ENCODE peak calls at places on chromosomes 2 and 18, in seven cellular contexts. Y is hepatocyte, S is MM.1S, R is PC-9, P is fibroblast of lung, N is H1, X is GM23248. M is an unnamed sample.

GRCh38 chr2:206876176-206876575 is 63.1 kb upstream of the CPO start:
- DNase-seq in Y (no peak), S (no peak), R (no peak), P (no peak), N (no peak), X (no peak), M (no peak)

GRCh38 chr2:164840458-164840929 is 1.1 kb downstream of the COBLL1 start:
- DNase-seq in Y (peak), S (peak), R (peak), P (peak), N (no peak), X (peak), M (no peak)

GRCh38 chr18:48600746-48601090 is 61.9 kb downstream of the CTIF start:
- DNase-seq in Y (no peak), S (no peak), R (peak), P (peak), N (no peak), X (peak), M (peak)

GRCh38 chr18:76823574-76823973 is 1.2 kb downstream of the ZNF236 start:
- DNase-seq in Y (peak), S (no peak), R (no peak), P (peak), N (no peak), X (peak), M (peak)

GRCh38 chr18:2912357-2913299 is 65.8 kb downstream of the EMILIN2 start:
- DNase-seq in Y (no peak), S (no peak), R (no peak), P (no peak), N (no peak), X (no peak), M (no peak)

GRCh38 chr2:232229917-232230310 is 148.6 kb upstream of the ALPP start:
- DNase-seq in Y (no peak), S (no peak), R (no peak), P (peak), N (no peak), X (peak), M (peak)

GRCh38 chr2:236831698-236832097 is 254.0 kb upstream of the COPS8 start:
- DNase-seq in Y (no peak), S (no peak), R (no peak), P (no peak), N (no peak), X (no peak), M (no peak)

GRCh38 chr2:50885948-50886347 is 146.0 kb downstream of the NRXN1 start:
- DNase-seq in Y (no peak), S (peak), R (no peak), P (no peak), N (no peak), X (no peak), M (no peak)

GRCh38 chr18:13415736-13416135 is 197.2 kb downstream of the LDLRAD4 start:
- DNase-seq in Y (no peak), S (no peak), R (no peak), P (no peak), N (no peak), X (no peak), M (no peak)

GRCh38 chr2:109448946-109449788 is 164.6 kb downstream of the SEPTIN10 start:
- DNase-seq in Y (no peak), S (no peak), R (peak), P (peak), N (no peak), X (no peak), M (peak)

GRCh38 chr2:64338910-64339500 is 115.0 kb upstream of the LGALSL start:
- DNase-seq in Y (no peak), S (no peak), R (peak), P (peak), N (no peak), X (no peak), M (peak)

GRCh38 chr18:29501952-29502351 is 1325.0 kb upstream of the CDH2 start:
- DNase-seq in Y (no peak), S (no peak), R (no peak), P (peak), N (no peak), X (peak), M (peak)

GRCh38 chr2:120108049-120108448 is 95.2 kb downstream of the EPB41L5 start:
- DNase-seq in Y (peak), S (no peak), R (peak), P (peak), N (no peak), X (peak), M (peak)

GRCh38 chr18:75157359-75157758 is 51.6 kb downstream of the PTGR3 start:
- DNase-seq in Y (no peak), S (no peak), R (no peak), P (no peak), N (no peak), X (no peak), M (no peak)

GRCh38 chr2:43114210-43114609 is 112.2 kb downstream of the ZFP36L2 start:
- DNase-seq in Y (no peak), S (no peak), R (peak), P (peak), N (no peak), X (no peak), M (peak)

GRCh38 chr18:10490401-10491289 is 35.2 kb upstream of the NAPG start:
- DNase-seq in Y (peak), S (peak), R (peak), P (no peak), N (no peak), X (no peak), M (no peak)

GRCh38 chr2:38446418-38446817 is 69.3 kb upstream of the ATL2 start:
- DNase-seq in Y (no peak), S (no peak), R (no peak), P (no peak), N (no peak), X (no peak), M (no peak)

GRCh38 chr2:72995420-72996151 is 75.9 kb downstream of the SFXN5 start:
- DNase-seq in Y (no peak), S (no peak), R (no peak), P (no peak), N (no peak), X (no peak), M (no peak)

GRCh38 chr2:67835266-67835665 is 227.5 kb downstream of the C1D start:
- DNase-seq in Y (no peak), S (no peak), R (no peak), P (no peak), N (no peak), X (no peak), M (no peak)

GRCh38 chr2:62112192-62112591 is 83.7 kb upstream of the B3GNT2 start:
- DNase-seq in Y (peak), S (no peak), R (no peak), P (no peak), N (no peak), X (peak), M (no peak)

GRCh38 chr2:30346475-30347169 is 100.4 kb upstream of the LCLAT1 start:
- DNase-seq in Y (peak), S (no peak), R (no peak), P (peak), N (peak), X (peak), M (peak)

GRCh38 chr2:235780410-235780809 is 286.6 kb downstream of the AGAP1 start:
- DNase-seq in Y (no peak), S (no peak), R (no peak), P (no peak), N (no peak), X (no peak), M (no peak)

GRCh38 chr2:190626656-190627055 is 22.2 kb upstream of the NAB1 start:
- DNase-seq in Y (no peak), S (no peak), R (no peak), P (no peak), N (no peak), X (peak), M (no peak)

GRCh38 chr18:55228191-55228590 is 268.9 kb upstream of the CCDC68 start:
- DNase-seq in Y (no peak), S (no peak), R (no peak), P (peak), N (no peak), X (no peak), M (peak)

GRCh38 chr2:88892207-88892606 is 200.7 kb downstream of the RPIA start:
- DNase-seq in Y (no peak), S (no peak), R (no peak), P (no peak), N (no peak), X (no peak), M (no peak)

GRCh38 chr2:100625731-100626130 is 62.9 kb downstream of the PDCL3 start:
- DNase-seq in Y (no peak), S (no peak), R (no peak), P (no peak), N (no peak), X (no peak), M (no peak)

GRCh38 chr18:44834867-44835469 is 154.3 kb downstream of the SETBP1 start:
- DNase-seq in Y (no peak), S (no peak), R (no peak), P (no peak), N (no peak), X (no peak), M (no peak)

GRCh38 chr2:196149926-196150325 is 21.5 kb downstream of the STK17B start:
- DNase-seq in Y (no peak), S (no peak), R (no peak), P (no peak), N (no peak), X (no peak), M (no peak)

GRCh38 chr18:46360841-46361240 is 256.7 kb downstream of the HAUS1 start:
- DNase-seq in Y (no peak), S (no peak), R (no peak), P (no peak), N (no peak), X (no peak), M (no peak)

GRCh38 chr2:118854507-118855300 is 7.3 kb upstream of the EN1 start:
- DNase-seq in Y (no peak), S (no peak), R (no peak), P (no peak), N (no peak), X (no peak), M (no peak)

GRCh38 chr2:118856330-118856977 is 9.0 kb upstream of the EN1 start:
- DNase-seq in Y (no peak), S (no peak), R (no peak), P (no peak), N (no peak), X (no peak), M (no peak)

GRCh38 chr2:118853647-118854367 is 6.4 kb upstream of the EN1 start:
- DNase-seq in Y (no peak), S (no peak), R (no peak), P (no peak), N (no peak), X (no peak), M (no peak)

GRCh38 chr2:118856978-118857676 is 9.7 kb upstream of the EN1 start:
- DNase-seq in Y (no peak), S (no peak), R (no peak), P (no peak), N (no peak), X (no peak), M (no peak)

GRCh38 chr2:118855451-118856279 is 8.2 kb upstream of the EN1 start:
- DNase-seq in Y (peak), S (peak), R (peak), P (peak), N (peak), X (peak), M (no peak)
- TF ChIP-seq EZH2 in Y (peak), S (no peak), R (no peak), P (no peak), N (no peak), X (no peak), M (peak)

GRCh38 chr18:36085195-36085594 is 17.8 kb upstream of the RPRD1A start:
- DNase-seq in Y (no peak), S (no peak), R (no peak), P (no peak), N (no peak), X (no peak), M (no peak)

GRCh38 chr18:36086186-36086585 is 18.8 kb upstream of the RPRD1A start:
- DNase-seq in Y (no peak), S (no peak), R (no peak), P (no peak), N (no peak), X (no peak), M (no peak)

GRCh38 chr18:36088256-36088655 is 20.9 kb upstream of the RPRD1A start:
- DNase-seq in Y (no peak), S (no peak), R (no peak), P (no peak), N (no peak), X (no peak), M (no peak)

GRCh38 chr18:36083729-36084128 is 16.4 kb upstream of the RPRD1A start:
- DNase-seq in Y (no peak), S (peak), R (no peak), P (no peak), N (no peak), X (no peak), M (no peak)

DNA sequence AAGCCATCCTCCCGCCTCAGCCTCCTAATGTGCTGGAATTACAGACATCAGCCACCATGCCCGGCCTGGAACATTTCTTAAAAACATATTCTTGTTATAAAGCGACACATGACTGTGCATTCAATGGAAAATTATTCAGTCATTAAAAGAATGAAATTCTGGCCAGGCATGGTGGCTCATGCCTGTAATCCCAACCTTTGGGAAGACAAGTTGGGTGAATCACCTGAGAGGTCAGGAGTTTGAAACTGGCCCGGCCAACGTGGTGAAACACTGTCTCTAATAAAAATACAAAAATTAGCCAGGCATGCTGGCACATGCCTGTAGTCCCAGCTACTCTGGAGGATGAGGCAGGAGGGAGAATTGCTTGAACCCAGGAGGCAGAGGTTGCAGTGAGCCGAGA is 21.6 kb upstream of the RPRD1A start:
- DNase-seq in Y (no peak), S (no peak), R (no peak), P (no peak), N (no peak), X (peak), M (no peak)
- H3K27ac ChIP-seq in Y (no peak), S (no peak), R (no peak), P (no peak), N (no peak), X (no peak), M (no peak)

GRCh38 chr2:44933434-44933951 is 8.0 kb upstream of the SIX3 start:
- DNase-seq in Y (no peak), S (no peak), R (no peak), P (no peak), N (no peak), X (no peak), M (no peak)

GRCh38 chr2:44931177-44931795 is 10.2 kb upstream of the SIX3 start:
- DNase-seq in Y (no peak), S (no peak), R (no peak), P (no peak), N (no peak), X (no peak), M (no peak)

GRCh38 chr2:44934024-44934423 is 7.5 kb upstream of the SIX3 start:
- DNase-seq in Y (no peak), S (no peak), R (no peak), P (no peak), N (no peak), X (no peak), M (no peak)

GRCh38 chr2:44932079-44932478 is 9.4 kb upstream of the SIX3 start:
- DNase-seq in Y (no peak), S (no peak), R (no peak), P (no peak), N (no peak), X (no peak), M (no peak)

GRCh38 chr2:44932564-44933392 is 8.7 kb upstream of the SIX3 start:
- DNase-seq in Y (no peak), S (no peak), R (no peak), P (no peak), N (no peak), X (no peak), M (no peak)
- TF ChIP-seq EZH2 in Y (peak), S (no peak), R (no peak), P (peak), N (peak), X (no peak), M (peak)

DNA sequence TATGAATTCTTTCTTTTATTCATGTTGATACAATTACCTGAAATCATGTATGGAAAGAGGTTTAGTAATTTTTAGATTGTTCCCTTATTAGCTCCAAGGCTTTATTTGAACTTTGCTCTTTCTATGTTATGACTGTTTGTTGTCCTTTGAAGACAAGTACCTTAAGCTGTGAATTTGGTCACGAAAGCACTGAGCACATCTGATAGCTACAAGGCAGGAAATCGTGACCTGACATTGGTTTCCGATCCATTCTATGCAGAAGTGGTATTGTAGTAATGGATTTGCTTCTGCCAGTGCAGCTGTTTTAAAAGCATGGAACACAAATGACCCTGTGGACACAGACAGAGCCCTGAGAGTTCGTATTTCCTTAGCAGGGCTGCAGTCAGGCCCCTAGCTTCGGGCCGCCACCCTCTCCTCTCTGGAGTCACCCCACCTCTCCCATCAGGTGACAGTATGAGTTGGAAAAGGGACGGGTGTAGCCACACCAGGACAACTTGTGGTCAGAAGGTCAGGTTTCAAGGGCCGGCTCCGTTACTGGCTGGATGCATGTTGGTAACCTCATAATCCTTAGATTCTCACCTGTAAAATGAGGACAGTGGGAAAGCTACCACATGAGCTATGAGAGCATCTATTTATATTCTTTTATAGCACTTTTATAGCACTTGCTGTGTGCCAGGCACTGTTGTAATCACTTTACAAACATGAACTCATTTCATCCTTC is 70.1 kb downstream of the SPATS2L start:
- DNase-seq in Y (peak), S (peak), R (peak), P (no peak), N (no peak), X (no peak), M (no peak)
- H3K27ac ChIP-seq in Y (peak), S (peak), R (peak), P (no peak), N (no peak), X (no peak), M (no peak)

GRCh38 chr2:174338155-174338495 is 3.4 kb downstream of the SP9 start:
- DNase-seq in Y (no peak), S (no peak), R (no peak), P (no peak), N (no peak), X (no peak), M (no peak)
- TF ChIP-seq EZH2 in Y (peak), S (no peak), R (no peak), P (no peak), N (no peak), X (no peak), M (no peak)

DNA sequence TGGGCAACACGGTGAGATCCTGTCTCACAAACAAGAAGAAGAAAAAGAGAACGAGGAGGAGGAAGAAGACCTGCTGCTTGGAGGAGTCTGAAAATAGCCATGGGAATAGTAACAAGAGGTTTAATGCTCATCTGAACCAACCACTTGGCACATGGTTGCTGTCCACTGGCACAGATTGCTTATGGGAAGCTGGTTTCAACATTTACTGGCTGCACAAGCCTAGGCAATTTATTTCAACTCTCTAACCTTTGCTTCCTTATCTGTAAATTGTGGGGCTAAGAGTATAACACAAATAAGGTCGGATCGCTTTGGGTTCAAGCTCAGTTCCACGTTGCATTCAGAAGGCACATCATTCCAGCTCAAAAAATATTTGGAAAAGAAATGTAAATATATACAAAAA is 14.2 kb upstream of the RHOB start:
- DNase-seq in Y (no peak), S (no peak), R (no peak), P (no peak), N (no peak), X (no peak), M (no peak)
- H3K27ac ChIP-seq in Y (no peak), S (no peak), R (no peak), P (no peak), N (no peak), X (no peak), M (no peak)

GRCh38 chr18:11780042-11780441 is 71.2 kb upstream of the CHMP1B start:
- DNase-seq in Y (no peak), S (no peak), R (no peak), P (no peak), N (no peak), X (no peak), M (no peak)
- TF ChIP-seq EZH2 in Y (no peak), S (no peak), R (no peak), P (no peak), N (no peak), X (no peak), M (no peak)

GRCh38 chr2:24558781-24559540 is 67.9 kb downstream of the NCOA1 start:
- DNase-seq in Y (no peak), S (no peak), R (no peak), P (no peak), N (no peak), X (no peak), M (no peak)
- H3K27ac ChIP-seq in Y (no peak), S (no peak), R (no peak), P (no peak), N (no peak), X (no peak), M (no peak)

DNA sequence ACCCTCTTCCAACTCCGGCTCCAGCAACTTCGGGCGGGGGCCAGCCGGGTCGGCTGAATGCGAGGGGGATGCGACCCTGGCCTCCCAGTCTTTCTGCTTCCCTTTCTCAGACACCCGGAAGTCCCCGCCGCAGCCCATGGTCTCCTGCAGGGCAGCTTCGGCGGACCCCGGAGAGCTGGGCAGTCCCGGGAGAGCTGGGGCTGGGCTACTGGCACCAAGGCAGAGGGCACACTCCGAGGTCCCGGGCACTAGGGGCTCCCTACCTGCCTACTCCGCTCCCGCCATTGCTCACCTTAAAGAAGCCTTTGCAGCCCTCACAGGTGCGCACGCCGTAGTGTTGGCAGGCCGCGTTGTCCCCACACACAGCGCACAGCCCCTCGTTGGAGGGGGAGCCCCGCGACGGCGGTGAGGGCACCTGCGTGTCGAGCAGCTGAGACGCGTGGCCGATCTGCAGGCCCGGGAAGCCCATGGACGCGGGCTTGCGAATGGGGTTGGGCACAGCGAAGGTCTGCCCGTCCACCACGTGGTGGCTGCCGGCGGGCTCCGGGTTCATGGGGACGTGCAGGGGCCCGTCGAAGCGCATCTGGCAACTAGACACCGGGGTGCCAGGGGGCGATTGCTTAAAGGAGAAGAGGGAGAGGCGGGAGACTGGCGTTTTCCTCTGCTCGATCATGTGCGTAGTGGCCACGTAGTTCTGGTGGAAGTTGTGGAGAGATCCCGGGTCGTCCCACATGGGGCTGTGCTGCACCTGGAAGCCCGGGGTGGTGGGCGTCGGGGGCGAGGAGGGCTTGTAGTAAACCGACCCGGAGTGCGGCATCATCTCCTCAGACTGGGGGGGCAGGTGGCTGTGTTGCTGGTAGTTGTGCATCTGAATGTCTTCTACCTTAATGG is 3.2 kb downstream of the NR4A2 start:
- DNase-seq in Y (no peak), S (no peak), R (no peak), P (no peak), N (no peak), X (no peak), M (no peak)
- TF ChIP-seq EZH2 in Y (no peak), S (no peak), R (no peak), P (no peak), N (no peak), X (no peak), M (no peak)

M was measured in astrocyte.